ENCODE peak calls at places on chromosomes 12 and 14, in seven cellular contexts. K is lung microvascular endothelial cell; V is GM23338; R is heart right ventricle; C is naive thymus-derived CD8-positive, alpha-beta T cell; Y is esophagus muscularis mucosa; I is lower leg skin. X is an unnamed sample.

GRCh38 chr12:3606101-3606500 is 115.1 kb downstream of the PRMT8 start:
- DNase-seq in C (no peak), Y (no peak), V (no peak), R (no peak), K (no peak), I (no peak), X (no peak)

GRCh38 chr14:38311655-38312054 is 55.8 kb upstream of the CLEC14A start:
- DNase-seq in R (no peak), K (peak), Y (no peak), I (no peak), V (no peak), C (no peak), X (no peak)

GRCh38 chr14:99751539-99752485 is 41.4 kb upstream of the EML1 start:
- DNase-seq in Y (no peak), R (no peak), V (no peak), C (no peak), K (peak), I (no peak), X (no peak)

GRCh38 chr12:48995061-48995879 is 3.9 kb downstream of the DDN start:
- DNase-seq in C (no peak), K (peak), Y (peak), V (peak), R (peak), I (peak), X (peak)

GRCh38 chr12:3170423-3171194 is 93.4 kb downstream of the TSPAN9 start:
- DNase-seq in C (no peak), R (no peak), Y (no peak), K (peak), I (no peak), V (no peak), X (no peak)

GRCh38 chr12:79634957-79635471 is 55.8 kb downstream of the PAWR start:
- DNase-seq in C (no peak), I (no peak), K (no peak), R (no peak), Y (no peak), V (peak), X (no peak)

GRCh38 chr14:97408937-97409860 is 612.0 kb downstream of the VRK1 start:
- DNase-seq in V (no peak), I (no peak), Y (no peak), R (no peak), C (no peak), K (no peak), X (no peak)

GRCh38 chr12:85829391-85829790 is 6.8 kb downstream of the RASSF9 start:
- DNase-seq in Y (no peak), K (no peak), R (no peak), C (no peak), I (no peak), V (no peak), X (no peak)

GRCh38 chr12:46266382-46266791 is 2.5 kb downstream of the SLC38A1 start:
- DNase-seq in V (peak), Y (no peak), R (no peak), I (peak), K (peak), C (peak), X (peak)

GRCh38 chr12:64221656-64222010 is 463 bp downstream of the KICS2 start:
- DNase-seq in K (peak), V (peak), Y (peak), C (no peak), R (peak), I (peak), X (peak)

GRCh38 chr12:99257672-99258071 is 389.9 kb upstream of the GARIN6 start:
- DNase-seq in R (no peak), C (no peak), I (no peak), K (no peak), V (no peak), Y (no peak), X (no peak)

GRCh38 chr12:106003297-106003696 is 135.5 kb downstream of the NUAK1 start:
- DNase-seq in K (no peak), Y (no peak), R (no peak), I (no peak), V (no peak), C (no peak), X (no peak)

GRCh38 chr12:100234591-100235304 is 32.1 kb downstream of the DEPDC4 start:
- DNase-seq in Y (no peak), V (peak), C (no peak), I (no peak), R (no peak), K (peak), X (no peak)

GRCh38 chr14:28772613-28773012 is 6.0 kb downstream of the FOXG1 start:
- DNase-seq in Y (no peak), C (no peak), R (no peak), I (no peak), V (no peak), K (no peak), X (no peak)

GRCh38 chr12:11827096-11827841 is 177.8 kb downstream of the ETV6 start:
- DNase-seq in V (peak), R (no peak), K (no peak), I (no peak), Y (no peak), C (no peak), X (no peak)

GRCh38 chr12:119631930-119632678 is 35.8 kb upstream of the PRKAB1 start:
- DNase-seq in I (no peak), C (no peak), K (no peak), R (no peak), Y (no peak), V (no peak), X (no peak)

GRCh38 chr14:21309238-21309636 is 29.4 kb downstream of the RPGRIP1 start:
- DNase-seq in Y (no peak), I (no peak), K (no peak), V (no peak), C (no peak), R (no peak), X (no peak)

GRCh38 chr14:71320734-71321555 is 413.7 kb downstream of the PCNX1 start:
- DNase-seq in C (peak), Y (no peak), R (peak), K (peak), V (peak), I (peak), X (peak)

GRCh38 chr14:55514819-55515470 is 65.1 kb upstream of the KTN1 start:
- DNase-seq in Y (no peak), V (no peak), C (no peak), I (no peak), R (no peak), K (peak), X (no peak)

GRCh38 chr12:55727643-55728184 is 1.1 kb downstream of the CD63 start:
- DNase-seq in K (peak), V (peak), Y (no peak), C (no peak), I (peak), R (peak), X (peak)